ENCODE peak calls at places on chromosomes 2 and 18, in seven cellular contexts. One of them, this sample, is unnamed.

GRCh38 chr2:97718942-97719341 is 5.6 kb downstream of the ZAP70 start:
- DNase-seq in A549: no peak
- DNase-seq in tibial artery: no peak
- DNase-seq in naive thymus-derived CD4-positive, alpha-beta T cell: no peak
- DNase-seq in right atrium auricular region: no peak
- DNase-seq in AG04449: no peak
- DNase-seq in GM12865: no peak
- DNase-seq in this sample: no peak

GRCh38 chr18:56891870-56892269 is 240.7 kb downstream of the WDR7 start:
- DNase-seq in A549: no peak
- DNase-seq in tibial artery: no peak
- DNase-seq in naive thymus-derived CD4-positive, alpha-beta T cell: no peak
- DNase-seq in right atrium auricular region: no peak
- DNase-seq in AG04449: no peak
- DNase-seq in GM12865: no peak
- DNase-seq in this sample: no peak

GRCh38 chr2:161228511-161229240 is 68.4 kb downstream of the TANK start:
- DNase-seq in A549: no peak
- DNase-seq in tibial artery: no peak
- DNase-seq in naive thymus-derived CD4-positive, alpha-beta T cell: no peak
- DNase-seq in right atrium auricular region: no peak
- DNase-seq in AG04449: no peak
- DNase-seq in GM12865: no peak
- DNase-seq in this sample: no peak

GRCh38 chr2:72916743-72917137 is 579 bp upstream of the EMX1 start:
- DNase-seq in A549: no peak
- DNase-seq in tibial artery: peak
- DNase-seq in naive thymus-derived CD4-positive, alpha-beta T cell: no peak
- DNase-seq in right atrium auricular region: no peak
- DNase-seq in AG04449: no peak
- DNase-seq in GM12865: no peak
- DNase-seq in this sample: no peak

GRCh38 chr18:73461038-73461779 is 593.4 kb upstream of the NETO1 start:
- DNase-seq in A549: no peak
- DNase-seq in tibial artery: no peak
- DNase-seq in naive thymus-derived CD4-positive, alpha-beta T cell: no peak
- DNase-seq in right atrium auricular region: no peak
- DNase-seq in AG04449: no peak
- DNase-seq in GM12865: no peak
- DNase-seq in this sample: no peak

GRCh38 chr18:39350916-39351315 is 1785.3 kb upstream of the CELF4 start:
- DNase-seq in A549: no peak
- DNase-seq in tibial artery: no peak
- DNase-seq in naive thymus-derived CD4-positive, alpha-beta T cell: no peak
- DNase-seq in right atrium auricular region: no peak
- DNase-seq in AG04449: no peak
- DNase-seq in GM12865: no peak
- DNase-seq in this sample: no peak

GRCh38 chr2:101986386-101986785 is 5.4 kb upstream of the IL1R2 start:
- DNase-seq in A549: no peak
- DNase-seq in tibial artery: no peak
- DNase-seq in naive thymus-derived CD4-positive, alpha-beta T cell: no peak
- DNase-seq in right atrium auricular region: no peak
- DNase-seq in AG04449: no peak
- DNase-seq in GM12865: no peak
- DNase-seq in this sample: no peak

GRCh38 chr2:240298316-240298790 is 137.1 kb upstream of the GPC1 start:
- DNase-seq in A549: no peak
- DNase-seq in tibial artery: no peak
- DNase-seq in naive thymus-derived CD4-positive, alpha-beta T cell: no peak
- DNase-seq in right atrium auricular region: no peak
- DNase-seq in AG04449: no peak
- DNase-seq in GM12865: no peak
- DNase-seq in this sample: no peak

GRCh38 chr2:207711750-207712487 is 479 bp downstream of the CCNYL1 start:
- DNase-seq in A549: peak
- DNase-seq in tibial artery: peak
- DNase-seq in naive thymus-derived CD4-positive, alpha-beta T cell: no peak
- DNase-seq in right atrium auricular region: peak
- DNase-seq in AG04449: no peak
- DNase-seq in GM12865: peak
- DNase-seq in this sample: no peak

GRCh38 chr2:237774811-237775553 is 23.6 kb upstream of the RBM44 start:
- DNase-seq in A549: peak
- DNase-seq in tibial artery: no peak
- DNase-seq in naive thymus-derived CD4-positive, alpha-beta T cell: no peak
- DNase-seq in right atrium auricular region: no peak
- DNase-seq in AG04449: no peak
- DNase-seq in GM12865: peak
- DNase-seq in this sample: no peak

GRCh38 chr2:88206665-88207347 is 36.7 kb downstream of the THNSL2 start:
- DNase-seq in A549: no peak
- DNase-seq in tibial artery: no peak
- DNase-seq in naive thymus-derived CD4-positive, alpha-beta T cell: no peak
- DNase-seq in right atrium auricular region: no peak
- DNase-seq in AG04449: no peak
- DNase-seq in GM12865: no peak
- DNase-seq in this sample: no peak

GRCh38 chr2:207066784-207067460 is 98.8 kb downstream of the KLF7 start:
- DNase-seq in A549: no peak
- DNase-seq in tibial artery: no peak
- DNase-seq in naive thymus-derived CD4-positive, alpha-beta T cell: no peak
- DNase-seq in right atrium auricular region: no peak
- DNase-seq in AG04449: no peak
- DNase-seq in GM12865: no peak
- DNase-seq in this sample: no peak

GRCh38 chr18:13232060-13232917 is 13.7 kb downstream of the LDLRAD4 start:
- DNase-seq in A549: no peak
- DNase-seq in tibial artery: peak
- DNase-seq in naive thymus-derived CD4-positive, alpha-beta T cell: no peak
- DNase-seq in right atrium auricular region: peak
- DNase-seq in AG04449: no peak
- DNase-seq in GM12865: no peak
- DNase-seq in this sample: no peak

GRCh38 chr2:75560768-75561565 is at the start of gene EVA1A:
- DNase-seq in A549: peak
- DNase-seq in tibial artery: no peak
- DNase-seq in naive thymus-derived CD4-positive, alpha-beta T cell: no peak
- DNase-seq in right atrium auricular region: no peak
- DNase-seq in AG04449: no peak
- DNase-seq in GM12865: peak
- DNase-seq in this sample: no peak

GRCh38 chr2:15929861-15930260 is 10.5 kb upstream of the MYCN start:
- DNase-seq in A549: no peak
- DNase-seq in tibial artery: no peak
- DNase-seq in naive thymus-derived CD4-positive, alpha-beta T cell: no peak
- DNase-seq in right atrium auricular region: no peak
- DNase-seq in AG04449: no peak
- DNase-seq in GM12865: no peak
- DNase-seq in this sample: no peak

GRCh38 chr2:235669983-235670962 is 176.4 kb downstream of the AGAP1 start:
- DNase-seq in A549: peak
- DNase-seq in tibial artery: peak
- DNase-seq in naive thymus-derived CD4-positive, alpha-beta T cell: no peak
- DNase-seq in right atrium auricular region: no peak
- DNase-seq in AG04449: no peak
- DNase-seq in GM12865: no peak
- DNase-seq in this sample: no peak

GRCh38 chr18:840080-840408 is 28.0 kb upstream of the YES1 start:
- DNase-seq in A549: no peak
- DNase-seq in tibial artery: no peak
- DNase-seq in naive thymus-derived CD4-positive, alpha-beta T cell: no peak
- DNase-seq in right atrium auricular region: no peak
- DNase-seq in AG04449: no peak
- DNase-seq in GM12865: no peak
- DNase-seq in this sample: no peak

GRCh38 chr18:55252053-55252675 is 292.9 kb upstream of the CCDC68 start:
- DNase-seq in A549: no peak
- DNase-seq in tibial artery: no peak
- DNase-seq in naive thymus-derived CD4-positive, alpha-beta T cell: no peak
- DNase-seq in right atrium auricular region: no peak
- DNase-seq in AG04449: no peak
- DNase-seq in GM12865: no peak
- DNase-seq in this sample: no peak

GRCh38 chr2:43345391-43345813 is 119.0 kb upstream of the ZFP36L2 start:
- DNase-seq in A549: no peak
- DNase-seq in tibial artery: peak
- DNase-seq in naive thymus-derived CD4-positive, alpha-beta T cell: no peak
- DNase-seq in right atrium auricular region: peak
- DNase-seq in AG04449: no peak
- DNase-seq in GM12865: no peak
- DNase-seq in this sample: no peak

GRCh38 chr18:77065221-77065981 is 67.2 kb downstream of the MBP start:
- DNase-seq in A549: peak
- DNase-seq in tibial artery: no peak
- DNase-seq in naive thymus-derived CD4-positive, alpha-beta T cell: no peak
- DNase-seq in right atrium auricular region: peak
- DNase-seq in AG04449: peak
- DNase-seq in GM12865: peak
- DNase-seq in this sample: no peak

GRCh38 chr18:77061946-77062517 is 70.6 kb downstream of the MBP start:
- DNase-seq in A549: no peak
- DNase-seq in tibial artery: no peak
- DNase-seq in naive thymus-derived CD4-positive, alpha-beta T cell: no peak
- DNase-seq in right atrium auricular region: peak
- DNase-seq in AG04449: no peak
- DNase-seq in GM12865: peak
- DNase-seq in this sample: no peak

GRCh38 chr18:77062518-77063003 is 70.0 kb downstream of the MBP start:
- DNase-seq in A549: no peak
- DNase-seq in tibial artery: no peak
- DNase-seq in naive thymus-derived CD4-positive, alpha-beta T cell: no peak
- DNase-seq in right atrium auricular region: peak
- DNase-seq in AG04449: no peak
- DNase-seq in GM12865: peak
- DNase-seq in this sample: no peak

GRCh38 chr18:77061291-77061945 is 71.2 kb downstream of the MBP start:
- DNase-seq in A549: no peak
- DNase-seq in tibial artery: no peak
- DNase-seq in naive thymus-derived CD4-positive, alpha-beta T cell: no peak
- DNase-seq in right atrium auricular region: no peak
- DNase-seq in AG04449: no peak
- DNase-seq in GM12865: peak
- DNase-seq in this sample: no peak

GRCh38 chr18:77063256-77063655 is 69.3 kb downstream of the MBP start:
- DNase-seq in A549: no peak
- DNase-seq in tibial artery: no peak
- DNase-seq in naive thymus-derived CD4-positive, alpha-beta T cell: no peak
- DNase-seq in right atrium auricular region: peak
- DNase-seq in AG04449: no peak
- DNase-seq in GM12865: peak
- DNase-seq in this sample: no peak
- H3K4me3 ChIP-seq in A549: no peak
- H3K4me3 ChIP-seq in tibial artery: no peak
- H3K4me3 ChIP-seq in naive thymus-derived CD4-positive, alpha-beta T cell: peak
- H3K4me3 ChIP-seq in right atrium auricular region: no peak
- H3K4me3 ChIP-seq in AG04449: no peak
- H3K4me3 ChIP-seq in GM12865: peak
- H3K4me3 ChIP-seq in this sample: no peak

DNA sequence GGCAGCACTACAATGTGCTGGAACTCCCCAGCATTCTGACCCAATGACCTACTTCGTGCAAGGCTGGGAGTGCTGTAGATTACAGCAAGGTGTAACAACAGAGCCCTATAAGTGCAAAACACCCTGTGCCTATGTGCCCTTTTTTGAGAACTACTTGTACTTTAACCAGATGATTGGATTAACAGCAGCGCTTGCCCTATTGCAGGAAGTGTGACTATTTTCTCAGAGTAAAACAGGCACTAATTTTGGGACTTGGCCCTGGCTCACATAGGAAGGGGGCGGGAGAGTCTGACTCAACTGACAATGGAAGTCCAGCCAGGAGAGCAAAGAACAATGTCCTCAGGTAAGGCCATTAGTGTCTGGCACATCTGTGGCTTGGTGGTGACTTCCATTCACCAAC is 35.6 kb upstream of the RNF125 start:
- DNase-seq in A549: no peak
- DNase-seq in tibial artery: no peak
- DNase-seq in naive thymus-derived CD4-positive, alpha-beta T cell: no peak
- DNase-seq in right atrium auricular region: no peak
- DNase-seq in AG04449: no peak
- DNase-seq in GM12865: no peak
- DNase-seq in this sample: no peak
- H3K4me3 ChIP-seq in A549: no peak
- H3K4me3 ChIP-seq in tibial artery: no peak
- H3K4me3 ChIP-seq in naive thymus-derived CD4-positive, alpha-beta T cell: no peak
- H3K4me3 ChIP-seq in right atrium auricular region: no peak
- H3K4me3 ChIP-seq in AG04449: no peak
- H3K4me3 ChIP-seq in GM12865: no peak
- H3K4me3 ChIP-seq in this sample: no peak

GRCh38 chr2:119387381-119388129 is 20.8 kb downstream of the DBI start:
- DNase-seq in A549: no peak
- DNase-seq in tibial artery: peak
- DNase-seq in naive thymus-derived CD4-positive, alpha-beta T cell: no peak
- DNase-seq in right atrium auricular region: peak
- DNase-seq in AG04449: peak
- DNase-seq in GM12865: peak
- DNase-seq in this sample: peak
- H3K4me3 ChIP-seq in A549: no peak
- H3K4me3 ChIP-seq in tibial artery: no peak
- H3K4me3 ChIP-seq in naive thymus-derived CD4-positive, alpha-beta T cell: no peak
- H3K4me3 ChIP-seq in right atrium auricular region: no peak
- H3K4me3 ChIP-seq in AG04449: no peak
- H3K4me3 ChIP-seq in GM12865: no peak
- H3K4me3 ChIP-seq in this sample: peak

DNA sequence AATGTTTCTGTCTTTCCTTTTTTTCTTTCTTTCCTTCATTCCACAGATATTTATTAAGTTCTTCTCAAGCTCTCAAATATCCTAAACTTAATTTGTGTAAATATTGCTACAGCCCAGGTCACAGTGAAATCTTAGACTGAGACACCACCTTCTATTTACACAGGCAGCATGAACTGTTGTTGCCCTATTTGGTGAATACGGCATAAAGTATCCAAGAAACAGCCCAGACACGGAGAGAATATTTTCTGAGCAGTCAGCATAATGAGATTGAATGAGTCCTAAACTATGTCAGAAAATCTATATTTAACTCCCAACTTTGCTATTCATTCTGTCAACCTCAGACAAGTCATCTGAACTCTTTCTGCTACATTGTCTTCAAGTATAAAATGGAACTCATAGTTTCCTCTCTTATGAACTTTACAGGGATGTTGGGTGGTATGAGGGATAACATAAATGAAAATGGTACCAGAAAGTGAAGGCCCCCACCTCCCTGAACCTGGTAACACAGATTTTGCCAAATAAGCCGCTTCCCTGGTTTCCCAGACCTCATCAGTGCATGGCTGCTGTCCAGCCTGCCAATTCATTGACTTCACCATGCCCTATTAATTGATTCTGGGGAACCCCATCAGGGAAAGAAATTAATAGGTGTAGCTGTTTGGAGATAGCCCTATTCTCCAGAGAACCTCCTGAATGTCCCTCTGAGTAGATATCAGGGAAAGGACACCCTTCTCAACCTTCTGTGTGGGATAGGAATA is 235.9 kb downstream of the SETBP1 start:
- DNase-seq in A549: no peak
- DNase-seq in tibial artery: no peak
- DNase-seq in naive thymus-derived CD4-positive, alpha-beta T cell: no peak
- DNase-seq in right atrium auricular region: no peak
- DNase-seq in AG04449: no peak
- DNase-seq in GM12865: no peak
- DNase-seq in this sample: no peak
- H3K4me3 ChIP-seq in A549: no peak
- H3K4me3 ChIP-seq in tibial artery: no peak
- H3K4me3 ChIP-seq in naive thymus-derived CD4-positive, alpha-beta T cell: no peak
- H3K4me3 ChIP-seq in right atrium auricular region: no peak
- H3K4me3 ChIP-seq in AG04449: no peak
- H3K4me3 ChIP-seq in GM12865: no peak
- H3K4me3 ChIP-seq in this sample: no peak

GRCh38 chr2:31324000-31324633 is 90.2 kb downstream of the EHD3 start:
- DNase-seq in A549: no peak
- DNase-seq in tibial artery: no peak
- DNase-seq in naive thymus-derived CD4-positive, alpha-beta T cell: no peak
- DNase-seq in right atrium auricular region: no peak
- DNase-seq in AG04449: no peak
- DNase-seq in GM12865: peak
- DNase-seq in this sample: no peak
- H3K4me3 ChIP-seq in A549: peak
- H3K4me3 ChIP-seq in tibial artery: no peak
- H3K4me3 ChIP-seq in naive thymus-derived CD4-positive, alpha-beta T cell: peak
- H3K4me3 ChIP-seq in right atrium auricular region: peak
- H3K4me3 ChIP-seq in AG04449: no peak
- H3K4me3 ChIP-seq in GM12865: no peak
- H3K4me3 ChIP-seq in this sample: no peak